ENCODE peak calls at places on chromosomes 6 and 20, in nine cellular contexts. E is lower lobe of right lung, R is heart right ventricle, O is endothelial cell, M is epithelial cell of esophagus, T is esophagus squamous epithelium, P is hepatocyte, F is heart left ventricle, Z is A549. K is an unnamed sample.

GRCh38 chr6:21668794-21669193 is 75.2 kb downstream of the SOX4 start:
- DNase-seq in P (no peak), Z (no peak), T (no peak), R (no peak), O (no peak), E (no peak), M (no peak), F (no peak), K (no peak)

GRCh38 chr6:87907521-87907920 is 140.1 kb upstream of the SPACA1 start:
- DNase-seq in P (no peak), E (no peak), M (peak), R (no peak), F (no peak), T (no peak), O (no peak), Z (no peak), K (no peak)

GRCh38 chr20:44129996-44130718 is 56.8 kb downstream of the JPH2 start:
- DNase-seq in O (no peak), P (no peak), M (no peak), Z (no peak), E (no peak), R (no peak), T (no peak), F (no peak), K (no peak)

GRCh38 chr6:134289204-134289575 is 28.7 kb downstream of the SGK1 start:
- DNase-seq in O (no peak), F (no peak), M (peak), R (no peak), Z (no peak), P (no peak), E (no peak), T (no peak), K (no peak)

GRCh38 chr6:12313992-12314589 is 23.9 kb downstream of the EDN1 start:
- DNase-seq in E (no peak), R (no peak), Z (no peak), T (no peak), O (no peak), P (no peak), M (peak), F (no peak), K (no peak)

GRCh38 chr6:137094411-137095008 is 49.7 kb upstream of the IL20RA start:
- DNase-seq in R (peak), P (peak), T (no peak), O (peak), Z (peak), F (peak), M (peak), E (no peak), K (peak)

GRCh38 chr6:129340983-129341382 is 369.0 kb downstream of the ARHGAP18 start:
- DNase-seq in F (no peak), P (no peak), O (no peak), R (no peak), M (peak), E (no peak), T (no peak), Z (no peak), K (no peak)

GRCh38 chr20:46057856-46058655 is 29.0 kb downstream of the SLC12A5 start:
- DNase-seq in O (peak), T (no peak), Z (no peak), F (peak), P (peak), E (peak), M (peak), R (peak), K (peak)

GRCh38 chr6:130625825-130626500 is 201.2 kb upstream of the SMLR1 start:
- DNase-seq in Z (no peak), F (no peak), O (no peak), M (peak), T (no peak), E (no peak), P (peak), R (no peak), K (peak)

GRCh38 chr6:157787080-157787479 is 36.0 kb upstream of the SNX9 start:
- DNase-seq in Z (no peak), T (no peak), E (no peak), P (peak), M (no peak), F (no peak), O (no peak), R (no peak), K (no peak)

GRCh38 chr20:8223096-8223870 is 91.2 kb downstream of the PLCB1 start:
- DNase-seq in R (no peak), Z (no peak), F (no peak), O (no peak), E (no peak), T (no peak), P (no peak), M (peak), K (no peak)

GRCh38 chr20:56420028-56420427 is 8.0 kb downstream of the CASS4 start:
- DNase-seq in E (no peak), T (no peak), P (no peak), Z (no peak), R (no peak), M (no peak), O (no peak), F (no peak), K (no peak)

GRCh38 chr20:49914310-49915117 is 815 bp downstream of the SPATA2 start:
- DNase-seq in E (no peak), P (no peak), T (no peak), M (peak), R (no peak), Z (no peak), O (peak), F (no peak), K (no peak)

GRCh38 chr6:81002126-81002525 is 750.4 kb downstream of the TENT5A start:
- DNase-seq in M (peak), O (no peak), Z (no peak), R (no peak), T (no peak), E (no peak), F (no peak), P (no peak), K (no peak)

GRCh38 chr6:76697585-76697984 is 625.1 kb upstream of the IMPG1 start:
- DNase-seq in Z (no peak), O (no peak), R (no peak), E (no peak), P (no peak), T (no peak), M (peak), F (no peak), K (no peak)

GRCh38 chr6:150346346-150346745 is 22.5 kb upstream of the IYD start:
- DNase-seq in E (no peak), P (no peak), T (no peak), F (no peak), R (no peak), M (peak), O (no peak), Z (no peak), K (no peak)

GRCh38 chr20:62551408-62552323 is 75.9 kb upstream of the GATA5 start:
- DNase-seq in M (no peak), Z (no peak), E (no peak), O (no peak), F (no peak), P (no peak), T (no peak), R (no peak), K (no peak)

GRCh38 chr6:165718486-165718885 is 55.4 kb upstream of the PDE10A start:
- DNase-seq in F (no peak), P (no peak), E (no peak), M (no peak), O (no peak), T (no peak), Z (no peak), R (no peak), K (no peak)

GRCh38 chr6:110813813-110814487 is 1.3 kb downstream of the CDK19 start:
- DNase-seq in E (no peak), M (peak), T (no peak), Z (peak), R (no peak), O (no peak), F (no peak), P (peak), K (no peak)

GRCh38 chr6:14849224-14849623 is 396.6 kb upstream of the JARID2 start:
- DNase-seq in O (no peak), F (no peak), R (no peak), Z (no peak), T (no peak), P (no peak), E (no peak), M (no peak), K (no peak)

GRCh38 chr6:16137451-16137801 is 8.5 kb downstream of the MYLIP start:
- DNase-seq in R (no peak), Z (no peak), O (no peak), E (no peak), P (no peak), F (no peak), M (no peak), T (no peak), K (no peak)

GRCh38 chr20:51634877-51635276 is 92.4 kb upstream of the NFATC2 start:
- DNase-seq in P (no peak), F (no peak), R (no peak), E (no peak), T (no peak), Z (no peak), M (no peak), O (no peak), K (no peak)

GRCh38 chr6:99002826-99003225 is 55.1 kb upstream of the FBXL4 start:
- DNase-seq in Z (no peak), M (peak), R (no peak), P (no peak), E (no peak), O (no peak), T (no peak), F (no peak), K (no peak)

GRCh38 chr20:39861381-39861780 is 827.7 kb downstream of the MAFB start:
- DNase-seq in R (no peak), F (no peak), Z (no peak), P (peak), M (peak), O (no peak), E (no peak), T (no peak), K (no peak)

GRCh38 chr20:13392391-13392790 is 171.3 kb downstream of the ISM1 start:
- DNase-seq in F (no peak), T (no peak), M (no peak), Z (no peak), P (no peak), E (no peak), R (no peak), O (no peak), K (no peak)

GRCh38 chr6:163483107-163483506 is 68.6 kb downstream of the QKI start:
- DNase-seq in E (no peak), F (no peak), M (no peak), P (no peak), T (no peak), Z (no peak), R (no peak), O (no peak), K (no peak)

GRCh38 chr6:87716928-87717655 is 15.1 kb upstream of the AKIRIN2 start:
- DNase-seq in T (no peak), R (peak), M (no peak), E (no peak), Z (no peak), O (no peak), F (no peak), P (no peak), K (no peak)

GRCh38 chr20:31569163-31570020 is 35.7 kb upstream of the ID1 start:
- DNase-seq in R (peak), F (peak), Z (no peak), E (peak), O (peak), P (peak), T (no peak), M (peak), K (peak)

GRCh38 chr20:38418509-38419204 is 16.5 kb downstream of the SNHG17 start:
- DNase-seq in R (peak), F (peak), O (no peak), Z (no peak), P (no peak), M (no peak), E (no peak), T (no peak), K (no peak)

GRCh38 chr6:24719125-24719931 is at the start of gene C6orf62:
- DNase-seq in T (no peak), P (peak), R (peak), M (peak), Z (peak), O (peak), E (peak), F (peak), K (peak)

GRCh38 chr6:146515212-146515611 is 28.4 kb upstream of the RAB32 start:
- DNase-seq in O (no peak), R (no peak), M (no peak), T (no peak), P (no peak), Z (no peak), E (no peak), F (no peak), K (no peak)

GRCh38 chr20:24488064-24488799 is 18.8 kb downstream of the SYNDIG1 start:
- DNase-seq in F (no peak), E (no peak), R (no peak), Z (no peak), O (no peak), M (peak), T (no peak), P (no peak), K (no peak)

GRCh38 chr20:10553326-10553984 is 118.3 kb downstream of the SLX4IP start:
- DNase-seq in T (no peak), O (peak), E (peak), Z (peak), R (peak), M (peak), F (peak), P (peak), K (peak)

GRCh38 chr20:50320005-50320909 is 129.6 kb downstream of the CEBPB start:
- DNase-seq in Z (peak), F (no peak), E (peak), T (no peak), O (no peak), R (no peak), M (no peak), P (no peak), K (no peak)

GRCh38 chr6:81171991-81172740 is 580.3 kb downstream of the TENT5A start:
- DNase-seq in T (no peak), M (peak), O (no peak), P (no peak), E (no peak), Z (no peak), R (peak), F (peak), K (no peak)

GRCh38 chr6:145096846-145097245 is 638.5 kb downstream of the EPM2A start:
- DNase-seq in F (no peak), T (no peak), E (no peak), P (no peak), Z (no peak), O (no peak), M (no peak), R (no peak), K (no peak)

GRCh38 chr6:6002809-6003333 is 3.9 kb downstream of the NRN1 start:
- DNase-seq in P (no peak), T (no peak), Z (no peak), E (no peak), M (no peak), R (no peak), O (no peak), F (no peak), K (no peak)

GRCh38 chr20:61891476-61891875 is 174.2 kb downstream of the TAF4 start:
- DNase-seq in O (no peak), R (no peak), P (no peak), E (no peak), T (no peak), M (no peak), Z (no peak), F (no peak), K (no peak)

GRCh38 chr6:137261393-137262154 is 42.4 kb upstream of the IFNGR1 start:
- DNase-seq in R (no peak), M (peak), P (peak), E (no peak), T (no peak), O (no peak), F (no peak), Z (no peak), K (peak)

GRCh38 chr6:18536693-18537092 is 149.5 kb downstream of the RNF144B start:
- DNase-seq in T (no peak), Z (no peak), M (no peak), R (no peak), P (no peak), F (no peak), O (no peak), E (no peak), K (no peak)

GRCh38 chr20:2914160-2914559 is 40.9 kb downstream of the PTPRA start:
- DNase-seq in R (no peak), T (no peak), O (no peak), P (peak), E (no peak), F (no peak), M (peak), Z (no peak), K (peak)
- TF ChIP-seq CTCF in R (no peak), T (no peak), O (no peak), P (peak), E (no peak), F (no peak), M (peak), Z (peak), K (no peak)

DNA sequence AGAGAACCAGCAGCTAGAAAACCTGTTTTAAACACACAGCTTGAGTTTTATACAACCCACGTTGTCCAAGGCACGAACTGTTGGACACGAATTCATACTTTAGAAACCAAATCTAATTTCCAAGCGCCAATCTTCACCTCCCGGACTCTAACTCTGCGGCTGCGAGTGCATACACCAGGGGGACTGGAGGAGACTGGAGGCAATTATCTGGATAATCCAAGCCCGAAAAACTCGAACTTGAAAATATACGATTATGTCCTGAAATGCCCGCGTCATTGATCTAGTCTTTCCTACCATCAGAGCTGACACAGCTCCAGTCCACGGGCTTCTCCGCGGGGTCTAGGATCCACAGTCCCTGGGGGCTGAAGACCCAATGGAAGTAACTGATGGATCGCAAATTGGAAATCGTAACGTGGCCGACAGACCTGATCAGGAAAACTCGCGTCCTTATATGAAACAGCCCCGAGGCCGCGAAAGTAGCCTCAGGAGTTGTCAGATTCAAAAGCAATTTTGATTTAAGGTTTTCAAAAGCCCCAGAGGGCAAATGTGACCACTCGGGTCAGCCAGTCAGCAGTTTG is 809 bp upstream of the HEY2 start:
- DNase-seq in Z (no peak), E (no peak), T (no peak), O (peak), R (no peak), P (no peak), M (peak), F (no peak), K (no peak)
- TF ChIP-seq CTCF in Z (no peak), E (no peak), T (no peak), O (no peak), R (no peak), P (no peak), M (peak), F (no peak), K (no peak)

GRCh38 chr20:53749499-53749898 is 155.9 kb upstream of the ZNF217 start:
- DNase-seq in E (no peak), F (no peak), Z (no peak), R (no peak), P (no peak), T (no peak), O (no peak), M (no peak), K (no peak)
- TF ChIP-seq CTCF in E (no peak), F (no peak), Z (peak), R (no peak), P (no peak), T (no peak), O (no peak), M (no peak), K (no peak)

GRCh38 chr6:168041928-168042327 is 37.1 kb downstream of the FRMD1 start:
- DNase-seq in P (no peak), T (no peak), Z (no peak), M (no peak), O (no peak), E (no peak), F (no peak), R (no peak), K (no peak)
- TF ChIP-seq CTCF in P (no peak), T (no peak), Z (no peak), M (no peak), O (no peak), E (no peak), F (no peak), R (no peak), K (no peak)

GRCh38 chr6:82863771-82864170 is 201.9 kb downstream of the UBE3D start:
- DNase-seq in O (no peak), E (no peak), T (no peak), M (no peak), Z (no peak), R (no peak), P (no peak), F (no peak), K (no peak)
- TF ChIP-seq CTCF in O (no peak), E (no peak), T (no peak), M (no peak), Z (no peak), R (no peak), P (no peak), F (no peak), K (no peak)

DNA sequence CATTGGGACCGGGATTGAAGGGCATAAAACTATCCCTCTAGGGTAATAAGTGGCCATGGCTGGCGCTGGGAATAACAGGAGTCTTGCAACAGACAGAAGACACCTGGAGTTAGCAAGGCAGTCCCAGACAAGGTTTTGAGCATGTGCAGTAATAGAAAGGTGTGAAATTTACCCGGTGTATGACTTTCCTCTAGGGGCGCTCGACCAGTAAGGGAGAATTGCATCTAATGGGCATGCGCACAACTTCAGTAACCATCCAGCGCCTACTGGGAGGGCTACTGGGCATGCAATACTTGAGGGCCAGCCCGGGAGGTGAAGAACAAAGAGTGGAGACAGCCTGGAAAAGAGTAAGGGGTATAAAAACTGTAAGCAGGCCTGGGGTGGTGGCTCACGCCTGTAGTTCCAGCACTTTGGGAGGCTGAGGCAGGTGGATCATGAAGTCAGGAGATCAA is 32.7 kb downstream of the SERPINB6 start:
- DNase-seq in O (no peak), R (no peak), P (no peak), Z (peak), E (no peak), F (no peak), T (no peak), M (no peak), K (no peak)
- TF ChIP-seq CTCF in O (no peak), R (no peak), P (no peak), Z (peak), E (no peak), F (no peak), T (no peak), M (no peak), K (no peak)

DNA sequence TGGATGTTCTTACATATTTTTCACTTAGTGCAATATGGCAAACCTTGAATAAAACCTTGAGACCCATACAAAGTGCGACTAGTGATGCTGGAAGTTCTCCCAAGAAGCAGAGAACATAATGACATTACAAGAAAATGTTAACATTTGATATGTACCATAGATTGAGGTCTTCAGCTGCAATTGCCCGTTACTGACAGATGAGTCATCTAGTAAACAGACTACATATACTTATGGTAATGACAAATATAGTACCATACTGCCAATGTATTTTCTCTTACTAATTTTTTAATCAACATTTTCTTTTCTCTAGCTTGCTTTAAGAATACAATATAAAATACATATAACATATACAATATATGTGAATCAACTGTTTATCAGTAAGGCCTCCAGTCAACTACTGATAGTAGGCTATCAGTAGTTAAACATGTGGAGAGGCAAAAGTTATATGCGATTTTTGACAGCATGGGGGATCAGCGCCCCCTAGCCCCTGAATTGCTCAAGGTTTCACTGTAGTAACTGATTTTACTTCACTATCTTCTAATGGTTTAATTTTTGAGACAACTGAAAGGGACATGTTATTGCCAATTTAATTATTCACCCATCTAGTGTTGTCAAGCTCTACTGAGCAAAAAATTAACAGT is 166.7 kb upstream of the ADGRB3 start:
- DNase-seq in O (peak), M (no peak), T (no peak), E (no peak), R (no peak), F (no peak), Z (no peak), P (no peak), K (no peak)
- TF ChIP-seq CTCF in O (peak), M (no peak), T (no peak), E (no peak), R (no peak), F (no peak), Z (no peak), P (peak), K (peak)